ENCODE peak calls at places on chromosomes 16 and 17, in ten cellular contexts. I is tibial nerve, Q is PC-9, P is cardiac fibroblast, S is fibroblast of mammary gland, D is AG10803, O is A549, A is heart left ventricle, V is neural progenitor cell, X is ovary. W is an unnamed sample.

GRCh38 chr17:74298690-74299617 is 24.9 kb downstream of the DNAI2 start:
- DNase-seq in I (no peak), Q (no peak), P (no peak), S (no peak), D (no peak), O (no peak), A (no peak), V (no peak), X (peak), W (no peak)

GRCh38 chr17:46195217-46195855 is 2.1 kb upstream of the KANSL1 start:
- DNase-seq in I (no peak), Q (no peak), P (no peak), S (no peak), D (no peak), O (no peak), A (no peak), V (no peak), X (no peak), W (no peak)

GRCh38 chr17:29722411-29723198 is 99.9 kb upstream of the CORO6 start:
- DNase-seq in I (peak), Q (no peak), P (peak), S (peak), D (peak), O (no peak), A (peak), V (no peak), X (peak), W (peak)

GRCh38 chr16:51509336-51509735 is 358.3 kb upstream of the SALL1 start:
- DNase-seq in I (no peak), Q (no peak), P (no peak), S (no peak), D (no peak), O (no peak), A (no peak), V (no peak), X (no peak), W (no peak)

GRCh38 chr16:85395207-85395912 is 217.8 kb upstream of the GSE1 start:
- DNase-seq in I (peak), Q (peak), P (peak), S (peak), D (peak), O (peak), A (peak), V (no peak), X (peak), W (peak)

GRCh38 chr17:42526031-42526444 is 10.0 kb upstream of the NAGLU start:
- DNase-seq in I (no peak), Q (no peak), P (peak), S (peak), D (peak), O (no peak), A (peak), V (no peak), X (peak), W (peak)

GRCh38 chr17:7887038-7887481 is 1.5 kb upstream of the CHD3 start:
- DNase-seq in I (no peak), Q (no peak), P (no peak), S (no peak), D (no peak), O (no peak), A (no peak), V (peak), X (no peak), W (no peak)

GRCh38 chr17:6350806-6351205 is 84.1 kb downstream of the AIPL1 start:
- DNase-seq in I (no peak), Q (no peak), P (no peak), S (no peak), D (no peak), O (no peak), A (no peak), V (no peak), X (no peak), W (no peak)

GRCh38 chr16:28304214-28304613 is 11.9 kb downstream of the SBK1 start:
- DNase-seq in I (peak), Q (no peak), P (peak), S (peak), D (peak), O (no peak), A (peak), V (peak), X (peak), W (peak)

GRCh38 chr16:86834451-86835035 is 256.2 kb downstream of the FOXL1 start:
- DNase-seq in I (no peak), Q (no peak), P (peak), S (peak), D (peak), O (no peak), A (no peak), V (peak), X (no peak), W (no peak)

GRCh38 chr17:30378191-30378796 is 433 bp upstream of the CPD start:
- DNase-seq in I (no peak), Q (no peak), P (no peak), S (no peak), D (no peak), O (no peak), A (peak), V (peak), X (peak), W (no peak)

GRCh38 chr17:32976131-32976530 is 15.5 kb upstream of the SPACA3 start:
- DNase-seq in I (no peak), Q (no peak), P (no peak), S (no peak), D (no peak), O (no peak), A (no peak), V (no peak), X (no peak), W (no peak)

GRCh38 chr17:57422574-57423164 is 166.3 kb downstream of the MSI2 start:
- DNase-seq in I (no peak), Q (peak), P (peak), S (peak), D (peak), O (no peak), A (peak), V (no peak), X (no peak), W (peak)

GRCh38 chr17:61221597-61222471 is 177.8 kb upstream of the TBX2 start:
- DNase-seq in I (no peak), Q (no peak), P (no peak), S (no peak), D (peak), O (no peak), A (no peak), V (no peak), X (no peak), W (no peak)

GRCh38 chr17:7026471-7027115 is 3.7 kb downstream of the BCL6B start:
- DNase-seq in I (no peak), Q (no peak), P (no peak), S (no peak), D (no peak), O (no peak), A (no peak), V (no peak), X (no peak), W (no peak)

GRCh38 chr17:2263183-2263954 is 40.2 kb downstream of the SMG6 start:
- DNase-seq in I (no peak), Q (no peak), P (peak), S (peak), D (no peak), O (no peak), A (no peak), V (no peak), X (no peak), W (no peak)

GRCh38 chr17:39486242-39486641 is 25.0 kb downstream of the CDK12 start:
- DNase-seq in I (no peak), Q (peak), P (peak), S (peak), D (peak), O (no peak), A (no peak), V (no peak), X (no peak), W (peak)

GRCh38 chr17:40551874-40552768 is 13.2 kb downstream of the CCR7 start:
- DNase-seq in I (peak), Q (no peak), P (peak), S (peak), D (peak), O (peak), A (peak), V (no peak), X (peak), W (peak)

GRCh38 chr17:31587462-31587861 is 196.0 kb downstream of the RAB11FIP4 start:
- DNase-seq in I (no peak), Q (no peak), P (no peak), S (no peak), D (no peak), O (no peak), A (no peak), V (no peak), X (no peak), W (no peak)

GRCh38 chr17:82933006-82933310 is 93.1 kb upstream of the ZNF750 start:
- DNase-seq in I (no peak), Q (no peak), P (no peak), S (no peak), D (no peak), O (no peak), A (no peak), V (no peak), X (no peak), W (no peak)

GRCh38 chr17:34760931-34761500 is 181.6 kb downstream of the TMEM132E start:
- DNase-seq in I (no peak), Q (no peak), P (no peak), S (no peak), D (no peak), O (no peak), A (no peak), V (no peak), X (no peak), W (no peak)

GRCh38 chr16:6573577-6573976 is 759.1 kb upstream of the RBFOX1 start:
- DNase-seq in I (peak), Q (no peak), P (no peak), S (no peak), D (no peak), O (no peak), A (no peak), V (peak), X (no peak), W (no peak)

GRCh38 chr17:15965510-15965909 is 20.6 kb downstream of the ADORA2B start:
- DNase-seq in I (no peak), Q (no peak), P (no peak), S (no peak), D (no peak), O (no peak), A (no peak), V (peak), X (no peak), W (no peak)

GRCh38 chr17:48472485-48473281 is 42.7 kb upstream of the SKAP1 start:
- DNase-seq in I (no peak), Q (peak), P (peak), S (peak), D (peak), O (no peak), A (no peak), V (peak), X (no peak), W (peak)

GRCh38 chr16:57842606-57843005 is 40.3 kb upstream of the KIFC3 start:
- DNase-seq in I (no peak), Q (no peak), P (no peak), S (no peak), D (no peak), O (no peak), A (no peak), V (no peak), X (no peak), W (no peak)

GRCh38 chr16:85350973-85351372 is 238.7 kb upstream of the CIBAR2 start:
- DNase-seq in I (peak), Q (peak), P (peak), S (peak), D (peak), O (peak), A (peak), V (no peak), X (peak), W (peak)

GRCh38 chr17:14308965-14309879 is 8.3 kb downstream of the HS3ST3B1 start:
- DNase-seq in I (peak), Q (no peak), P (peak), S (peak), D (peak), O (peak), A (peak), V (peak), X (peak), W (peak)

GRCh38 chr16:68319185-68319908 is 8.5 kb downstream of the PRMT7 start:
- DNase-seq in I (no peak), Q (no peak), P (no peak), S (no peak), D (no peak), O (no peak), A (no peak), V (no peak), X (no peak), W (no peak)

GRCh38 chr16:14286381-14287230 is 215.5 kb downstream of the MRTFB start:
- DNase-seq in I (no peak), Q (no peak), P (no peak), S (no peak), D (no peak), O (no peak), A (no peak), V (peak), X (no peak), W (peak)

GRCh38 chr17:32834104-32834503 is 42.8 kb downstream of the MYO1D start:
- DNase-seq in I (no peak), Q (no peak), P (no peak), S (no peak), D (no peak), O (no peak), A (no peak), V (no peak), X (no peak), W (no peak)

GRCh38 chr17:66829386-66829864 is 5.5 kb upstream of the CACNG5 start:
- DNase-seq in I (peak), Q (no peak), P (peak), S (peak), D (peak), O (no peak), A (peak), V (peak), X (no peak), W (peak)

GRCh38 chr17:49013311-49014205 is 16.4 kb downstream of the IGF2BP1 start:
- DNase-seq in I (no peak), Q (no peak), P (no peak), S (no peak), D (peak), O (no peak), A (no peak), V (peak), X (no peak), W (peak)

GRCh38 chr16:68802190-68802589 is 41.1 kb upstream of the TANGO6 start:
- DNase-seq in I (no peak), Q (peak), P (peak), S (peak), D (peak), O (no peak), A (no peak), V (no peak), X (no peak), W (peak)

GRCh38 chr17:74295625-74296547 is 21.9 kb downstream of the DNAI2 start:
- DNase-seq in I (no peak), Q (no peak), P (no peak), S (peak), D (no peak), O (no peak), A (peak), V (no peak), X (no peak), W (no peak)

GRCh38 chr16:29789775-29790182 is 772 bp upstream of the KIF22 start:
- DNase-seq in I (no peak), Q (no peak), P (no peak), S (no peak), D (no peak), O (peak), A (no peak), V (no peak), X (peak), W (no peak)

GRCh38 chr16:29790183-29790948 is at the start of gene KIF22:
- DNase-seq in I (peak), Q (peak), P (peak), S (peak), D (peak), O (peak), A (peak), V (peak), X (peak), W (peak)

GRCh38 chr16:29790949-29791844 is 646 bp downstream of the KIF22 start:
- DNase-seq in I (no peak), Q (no peak), P (peak), S (no peak), D (peak), O (peak), A (no peak), V (peak), X (no peak), W (no peak)

GRCh38 chr16:29794231-29794710 is 3.7 kb downstream of the KIF22 start:
- DNase-seq in I (no peak), Q (no peak), P (no peak), S (no peak), D (no peak), O (no peak), A (no peak), V (no peak), X (no peak), W (no peak)

GRCh38 chr16:29791845-29792797 is 1.6 kb downstream of the KIF22 start:
- DNase-seq in I (no peak), Q (no peak), P (no peak), S (no peak), D (no peak), O (no peak), A (no peak), V (no peak), X (no peak), W (no peak)
- H3K4me3 ChIP-seq in I (no peak), Q (peak), P (peak), S (peak), D (peak), O (peak), A (no peak), V (peak), X (no peak), W (peak)

DNA sequence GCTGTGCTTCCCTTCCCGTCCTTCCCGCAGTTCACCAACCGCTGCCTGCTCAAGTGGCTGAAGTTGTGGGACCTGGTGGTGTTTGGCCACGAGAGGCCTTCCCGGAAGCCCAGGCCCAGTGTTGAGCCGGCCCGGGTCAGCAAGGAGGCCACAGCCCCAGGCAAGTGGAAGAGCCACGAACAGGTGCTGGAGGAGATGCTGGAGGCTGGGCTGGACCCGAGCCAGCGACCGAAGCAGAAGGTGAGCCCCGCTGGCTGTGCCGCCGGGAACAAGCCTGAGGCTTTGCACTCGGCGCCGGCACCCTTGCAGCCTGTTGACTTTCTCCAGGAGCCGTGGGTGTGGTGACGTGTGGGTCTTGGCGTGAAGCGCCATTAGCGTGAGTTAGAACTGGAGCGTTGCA is 2.7 kb downstream of the CHTF18 start:
- DNase-seq in I (no peak), Q (no peak), P (no peak), S (no peak), D (no peak), O (no peak), A (no peak), V (no peak), X (no peak), W (no peak)
- H3K4me3 ChIP-seq in I (no peak), Q (no peak), P (no peak), S (no peak), D (no peak), O (no peak), A (no peak), V (no peak), X (no peak), W (no peak)

DNA sequence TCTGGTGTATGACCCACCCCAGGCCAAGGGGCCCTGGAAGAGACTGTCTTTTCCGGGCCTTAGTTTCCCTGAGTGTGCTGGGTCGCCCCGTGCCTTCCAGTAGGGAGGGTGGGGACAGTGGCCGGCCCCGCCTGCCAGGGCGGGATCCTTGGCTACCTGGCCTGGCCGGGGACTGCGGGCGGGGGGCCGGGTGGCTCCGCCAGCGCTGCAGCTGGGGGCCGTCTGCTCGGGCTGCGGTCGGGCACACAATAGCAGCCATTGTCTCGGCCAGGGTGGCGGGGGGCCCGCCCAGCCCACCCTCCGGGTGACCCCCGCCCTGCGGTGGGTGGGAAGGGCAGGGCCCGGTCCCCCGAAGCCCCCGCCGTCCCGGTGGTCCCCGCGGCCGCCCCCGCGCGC is 11.5 kb downstream of the GLIS2 start:
- DNase-seq in I (no peak), Q (no peak), P (no peak), S (no peak), D (no peak), O (no peak), A (no peak), V (peak), X (no peak), W (no peak)
- H3K4me3 ChIP-seq in I (peak), Q (no peak), P (peak), S (peak), D (no peak), O (no peak), A (peak), V (peak), X (peak), W (no peak)

GRCh38 chr16:70548936-70549335 is 25.3 kb downstream of the SF3B3 start:
- DNase-seq in I (no peak), Q (peak), P (peak), S (no peak), D (no peak), O (no peak), A (no peak), V (no peak), X (no peak), W (peak)

GRCh38 chr16:70550082-70550481 is 26.5 kb downstream of the SF3B3 start:
- DNase-seq in I (no peak), Q (no peak), P (no peak), S (no peak), D (no peak), O (no peak), A (no peak), V (no peak), X (no peak), W (no peak)

GRCh38 chr16:70540994-70541393 is 17.4 kb downstream of the SF3B3 start:
- DNase-seq in I (no peak), Q (no peak), P (no peak), S (no peak), D (peak), O (no peak), A (no peak), V (no peak), X (no peak), W (no peak)

DNA sequence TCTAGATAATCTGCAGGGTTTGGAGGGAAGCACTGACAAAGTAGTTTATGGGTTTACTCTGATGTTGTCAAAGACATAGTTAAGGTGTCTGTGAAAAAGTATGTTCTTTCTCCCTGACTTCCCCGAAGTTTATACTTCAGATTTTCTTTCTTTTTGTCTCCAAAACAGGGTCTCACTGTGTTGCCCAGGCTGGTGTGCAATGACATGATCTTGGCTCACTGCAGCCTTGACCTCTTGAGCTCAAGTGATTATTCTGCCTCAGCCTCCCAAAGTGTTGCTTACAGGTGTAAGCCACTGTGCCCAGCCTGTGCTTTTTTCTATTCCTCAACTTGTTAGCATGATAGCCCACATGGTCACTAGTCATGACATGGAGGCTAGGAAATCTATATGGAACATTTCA is 20.9 kb downstream of the SF3B3 start:
- DNase-seq in I (no peak), Q (no peak), P (no peak), S (no peak), D (no peak), O (no peak), A (no peak), V (no peak), X (no peak), W (no peak)
- H3K4me3 ChIP-seq in I (no peak), Q (no peak), P (no peak), S (no peak), D (no peak), O (no peak), A (no peak), V (no peak), X (no peak), W (no peak)

DNA sequence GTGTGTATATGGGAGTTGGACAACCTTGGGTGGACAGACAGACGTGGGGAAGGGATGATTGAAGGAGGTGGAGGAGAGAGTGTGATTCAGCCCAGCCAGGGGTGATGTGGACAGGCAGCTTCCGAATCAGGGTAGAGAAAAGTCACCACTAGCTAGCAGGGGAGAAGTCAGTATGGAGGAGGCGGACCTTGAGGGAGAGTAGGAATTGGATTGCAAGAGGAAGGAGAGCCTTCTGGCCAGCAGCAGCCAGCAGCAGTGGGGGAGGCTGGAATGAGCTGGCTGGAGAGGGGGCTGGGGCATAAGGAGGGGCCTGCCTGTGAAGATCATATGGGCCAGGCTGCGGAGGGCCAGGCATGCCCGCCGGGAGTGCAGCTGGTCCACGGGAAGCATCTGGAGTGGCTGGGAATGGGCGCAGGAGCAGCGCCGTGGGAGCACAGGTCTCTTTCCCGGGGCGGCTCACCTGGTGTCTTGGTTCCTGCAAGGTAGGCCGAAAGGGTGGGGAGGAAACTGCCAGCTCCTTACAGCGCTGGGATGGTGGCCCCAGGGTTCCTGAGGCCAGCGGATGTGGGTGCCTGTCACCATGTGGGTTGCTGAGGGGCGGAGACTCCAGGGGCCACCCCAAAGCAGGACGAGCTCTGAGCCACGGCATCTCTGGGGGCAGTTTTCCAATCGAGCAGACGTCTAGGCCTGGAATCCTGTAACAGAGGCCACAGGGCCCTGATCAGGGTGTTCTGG is 235.3 kb downstream of the SEC14L1 start:
- DNase-seq in I (no peak), Q (no peak), P (peak), S (peak), D (peak), O (no peak), A (no peak), V (peak), X (peak), W (peak)
- H3K4me3 ChIP-seq in I (no peak), Q (no peak), P (peak), S (peak), D (peak), O (no peak), A (peak), V (peak), X (no peak), W (peak)

W was measured in foreskin fibroblast.